ENCODE peak calls at places on chromosomes 2 and 18, in seven cellular contexts. B is choroid plexus epithelial cell, H is cardiac muscle cell, J is ELF-1, Q is amygdala, W is right cardiac atrium, T is dorsolateral prefrontal cortex. E is an unnamed sample.

GRCh38 chr2:24530796-24531195 is 39.7 kb downstream of the NCOA1 start:
- DNase-seq in B (no peak), H (no peak), J (no peak), Q (no peak), W (no peak), T (no peak), E (no peak)

GRCh38 chr2:226979004-226979403 is 143.2 kb downstream of the RHBDD1 start:
- DNase-seq in B (no peak), H (no peak), J (peak; percentile 40), Q (no peak), W (no peak), T (peak; percentile 55), E (no peak)

GRCh38 chr2:64491426-64491825 is 32.7 kb upstream of the AFTPH start:
- DNase-seq in B (no peak), H (peak; percentile 44), J (no peak), Q (no peak), W (no peak), T (no peak), E (no peak)

GRCh38 chr2:221997100-221997499 is 301.7 kb downstream of the PAX3 start:
- DNase-seq in B (peak; percentile 74), H (no peak), J (peak; percentile 29), Q (no peak), W (no peak), T (no peak), E (no peak)

GRCh38 chr2:113240915-113241911 is 37.5 kb downstream of the PAX8 start:
- DNase-seq in B (peak; percentile 95), H (peak; percentile 94), J (peak; percentile 55), Q (no peak), W (peak; percentile 84), T (no peak), E (peak; percentile 95)

GRCh38 chr2:55992465-55992864 is 68.9 kb upstream of the EFEMP1 start:
- DNase-seq in B (peak; percentile 97), H (peak; percentile 99), J (peak; percentile 30), Q (no peak), W (peak; percentile 49), T (no peak), E (no peak)

GRCh38 chr2:149994057-149994728 is 406.6 kb upstream of the MMADHC start:
- DNase-seq in B (peak; percentile 85), H (peak; percentile 58), J (peak; percentile 3), Q (no peak), W (no peak), T (no peak), E (no peak)

GRCh38 chr2:69628325-69629038 is 15.1 kb downstream of the AAK1 start:
- DNase-seq in B (no peak), H (no peak), J (no peak), Q (no peak), W (no peak), T (no peak), E (no peak)

GRCh38 chr2:26475832-26476501 is 2.0 kb downstream of the OTOF start:
- DNase-seq in B (no peak), H (no peak), J (peak; percentile 33), Q (no peak), W (peak; percentile 7), T (no peak), E (peak; percentile 60)

GRCh38 chr2:102770506-102770905 is 8.7 kb downstream of the TMEM182 start:
- DNase-seq in B (peak; percentile 70), H (peak; percentile 27), J (no peak), Q (no peak), W (no peak), T (no peak), E (no peak)

GRCh38 chr2:153235516-153235915 is 243.0 kb downstream of the RPRM start:
- DNase-seq in B (no peak), H (no peak), J (no peak), Q (no peak), W (no peak), T (no peak), E (no peak)

GRCh38 chr18:12296087-12296403 is 12.0 kb upstream of the TUBB6 start:
- DNase-seq in B (no peak), H (no peak), J (no peak), Q (no peak), W (no peak), T (no peak), E (no peak)

GRCh38 chr18:12361770-12362378 is 15.2 kb downstream of the AFG3L2 start:
- DNase-seq in B (peak; percentile 33), H (peak; percentile 33), J (no peak), Q (no peak), W (peak; percentile 42), T (no peak), E (no peak)

GRCh38 chr2:241858206-241859016 is at the start of gene PDCD1:
- DNase-seq in B (no peak), H (no peak), J (peak; percentile 36), Q (no peak), W (peak; percentile 47), T (no peak), E (peak; percentile 88)

GRCh38 chr2:67057901-67058703 is 339.0 kb upstream of the ETAA1 start:
- DNase-seq in B (peak; percentile 68), H (peak; percentile 52), J (no peak), Q (no peak), W (no peak), T (no peak), E (no peak)

GRCh38 chr2:33441235-33441810 is 35.1 kb upstream of the RASGRP3 start:
- DNase-seq in B (peak; percentile 89), H (peak; percentile 83), J (peak; percentile 58), Q (peak; percentile 29), W (peak; percentile 43), T (peak; percentile 62), E (no peak)

GRCh38 chr2:234110219-234110618 is 59.7 kb downstream of the SPP2 start:
- DNase-seq in B (no peak), H (peak; percentile 8), J (no peak), Q (no peak), W (no peak), T (no peak), E (no peak)

GRCh38 chr2:130917006-130917688 is 80.4 kb downstream of the ARHGEF4 start:
- DNase-seq in B (no peak), H (no peak), J (no peak), Q (no peak), W (no peak), T (no peak), E (no peak)

GRCh38 chr2:99748344-99748743 is 258.5 kb upstream of the REV1 start:
- DNase-seq in B (no peak), H (no peak), J (peak; percentile 48), Q (no peak), W (no peak), T (no peak), E (no peak)

GRCh38 chr2:127410871-127411396 is 7.3 kb upstream of the PROC start:
- DNase-seq in B (peak; percentile 80), H (peak; percentile 65), J (no peak), Q (no peak), W (no peak), T (no peak), E (no peak)

GRCh38 chr2:31973665-31974064 is 37.1 kb downstream of the MEMO1 start:
- DNase-seq in B (peak; percentile 39), H (no peak), J (no peak), Q (no peak), W (no peak), T (no peak), E (no peak)

GRCh38 chr18:30334781-30335180 is 707.8 kb downstream of the DSC3 start:
- DNase-seq in B (no peak), H (no peak), J (no peak), Q (no peak), W (no peak), T (no peak), E (no peak)

GRCh38 chr18:57942090-57942489 is 101.9 kb upstream of the NEDD4L start:
- DNase-seq in B (no peak), H (no peak), J (no peak), Q (no peak), W (no peak), T (no peak), E (no peak)

GRCh38 chr2:152411154-152411553 is 76.2 kb downstream of the FMNL2 start:
- DNase-seq in B (peak; percentile 42), H (no peak), J (no peak), Q (no peak), W (no peak), T (no peak), E (no peak)

GRCh38 chr2:83516503-83516902 is 942.6 kb downstream of the SUCLG1 start:
- DNase-seq in B (no peak), H (no peak), J (peak; percentile 42), Q (no peak), W (no peak), T (no peak), E (no peak)

GRCh38 chr2:237213325-237214040 is 127.8 kb downstream of the COPS8 start:
- DNase-seq in B (peak; percentile 94), H (peak; percentile 88), J (peak; percentile 44), Q (no peak), W (peak; percentile 78), T (no peak), E (peak; percentile 87)

GRCh38 chr2:173524257-173524951 is 169.7 kb downstream of the CDCA7 start:
- DNase-seq in B (no peak), H (no peak), J (no peak), Q (no peak), W (no peak), T (no peak), E (no peak)

GRCh38 chr2:171237754-171238505 is 77.2 kb upstream of the TLK1 start:
- DNase-seq in B (no peak), H (no peak), J (no peak), Q (no peak), W (no peak), T (no peak), E (no peak)

GRCh38 chr18:74652392-74652988 is 54.8 kb downstream of the ZNF407 start:
- DNase-seq in B (peak; percentile 81), H (peak; percentile 67), J (no peak), Q (no peak), W (no peak), T (no peak), E (no peak)

E was measured in kidney.